ENCODE peak calls at places on chromosomes 1 and 21, in four cellular contexts. Q is LNCaP clone FGC, W is upper lobe of right lung, G is astrocyte. I is an unnamed sample.

GRCh38 chr1:6486433-6487011 is 4.9 kb downstream of the PLEKHG5 start:
- DNase-seq in Q (peak), W (peak), G (peak), I (peak)

GRCh38 chr1:172638249-172638648 is 20.7 kb upstream of the FASLG start:
- DNase-seq in Q (no peak), W (no peak), G (no peak), I (no peak)

GRCh38 chr1:158028956-158029355 is 35.5 kb downstream of the KIRREL1 start:
- DNase-seq in Q (no peak), W (no peak), G (peak), I (peak)

GRCh38 chr21:28883931-28884330 is 108.7 kb downstream of the LTN1 start:
- DNase-seq in Q (no peak), W (no peak), G (no peak), I (no peak)

GRCh38 chr1:41102653-41103052 is 81.1 kb upstream of the SLFNL1 start:
- DNase-seq in Q (no peak), W (no peak), G (no peak), I (peak)

GRCh38 chr1:41727749-41728115 is 191.0 kb downstream of the HIVEP3 start:
- DNase-seq in Q (no peak), W (no peak), G (no peak), I (no peak)

GRCh38 chr1:180884588-180885300 is 28.0 kb upstream of the KIAA1614 start:
- DNase-seq in Q (no peak), W (no peak), G (no peak), I (no peak)

GRCh38 chr1:160171352-160171751 is 19.0 kb upstream of the CASQ1 start:
- DNase-seq in Q (no peak), W (no peak), G (peak), I (peak)

GRCh38 chr1:205416326-205416725 is 5.5 kb downstream of the LEMD1 start:
- DNase-seq in Q (no peak), W (no peak), G (no peak), I (no peak)

GRCh38 chr21:42456457-42456856 is 39.6 kb downstream of the RSPH1 start:
- DNase-seq in Q (no peak), W (no peak), G (no peak), I (no peak)

GRCh38 chr1:164748253-164748899 is 189.4 kb downstream of the PBX1 start:
- DNase-seq in Q (no peak), W (no peak), G (peak), I (peak)

GRCh38 chr1:27656157-27656893 is 15.7 kb downstream of the IFI6 start:
- DNase-seq in Q (no peak), W (peak), G (peak), I (peak)

GRCh38 chr1:43835141-43836021 is 98.2 kb upstream of the ARTN start:
- DNase-seq in Q (no peak), W (no peak), G (peak), I (peak)

GRCh38 chr1:201408176-201408814 is 9.2 kb upstream of the LAD1 start:
- DNase-seq in Q (no peak), W (peak), G (peak), I (peak)

GRCh38 chr1:61851849-61852692 is 109.8 kb downstream of the PATJ start:
- DNase-seq in Q (peak), W (no peak), G (peak), I (peak)

GRCh38 chr1:100794719-100795645 is 75.4 kb downstream of the VCAM1 start:
- DNase-seq in Q (no peak), W (no peak), G (peak), I (peak)

GRCh38 chr1:40389871-40390560 is 16.5 kb downstream of the SMAP2 start:
- DNase-seq in Q (no peak), W (no peak), G (peak), I (peak)

DNA sequence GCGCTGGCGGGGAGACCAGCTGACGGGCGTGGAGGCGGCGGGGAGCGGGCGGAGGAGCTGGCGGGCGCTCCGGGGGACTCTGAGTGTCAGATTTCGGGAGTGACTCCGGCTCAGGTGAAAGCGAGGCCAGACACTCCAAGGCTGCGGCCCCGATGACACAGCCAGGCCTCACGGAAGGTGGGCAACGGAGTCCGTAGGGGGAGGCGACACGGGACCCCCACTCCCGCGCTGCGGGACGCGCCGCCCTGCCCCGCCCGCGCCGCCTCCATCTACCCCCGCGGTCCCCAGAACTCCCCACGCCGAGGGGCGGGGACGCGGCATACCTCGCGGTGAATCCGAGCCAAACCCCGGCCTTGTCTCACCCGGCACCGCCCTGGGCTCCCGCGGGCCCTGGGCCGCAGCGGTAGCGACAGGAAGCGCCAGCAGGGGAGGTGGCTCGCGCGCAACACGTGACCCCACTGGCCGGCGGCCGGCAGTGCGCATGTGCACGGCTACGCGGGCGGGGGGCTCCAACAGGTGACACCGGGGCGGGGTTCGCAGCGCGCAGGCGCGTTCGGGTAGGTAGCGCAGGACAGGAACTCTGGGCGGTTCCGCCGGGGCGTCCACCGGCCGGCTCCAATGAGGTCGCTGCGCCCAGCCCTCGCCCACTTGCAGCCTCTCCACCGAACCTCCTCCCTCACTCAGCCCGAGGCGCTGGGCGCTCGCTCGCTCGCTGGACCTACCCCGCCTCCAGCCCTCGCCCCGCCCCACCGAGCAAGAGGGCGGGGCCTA is at the start of gene CC2D1B:
- DNase-seq in Q (peak), W (peak), G (peak), I (peak)
- TF ChIP-seq CTCF in Q (no peak), W (peak), G (no peak), I (no peak)

DNA sequence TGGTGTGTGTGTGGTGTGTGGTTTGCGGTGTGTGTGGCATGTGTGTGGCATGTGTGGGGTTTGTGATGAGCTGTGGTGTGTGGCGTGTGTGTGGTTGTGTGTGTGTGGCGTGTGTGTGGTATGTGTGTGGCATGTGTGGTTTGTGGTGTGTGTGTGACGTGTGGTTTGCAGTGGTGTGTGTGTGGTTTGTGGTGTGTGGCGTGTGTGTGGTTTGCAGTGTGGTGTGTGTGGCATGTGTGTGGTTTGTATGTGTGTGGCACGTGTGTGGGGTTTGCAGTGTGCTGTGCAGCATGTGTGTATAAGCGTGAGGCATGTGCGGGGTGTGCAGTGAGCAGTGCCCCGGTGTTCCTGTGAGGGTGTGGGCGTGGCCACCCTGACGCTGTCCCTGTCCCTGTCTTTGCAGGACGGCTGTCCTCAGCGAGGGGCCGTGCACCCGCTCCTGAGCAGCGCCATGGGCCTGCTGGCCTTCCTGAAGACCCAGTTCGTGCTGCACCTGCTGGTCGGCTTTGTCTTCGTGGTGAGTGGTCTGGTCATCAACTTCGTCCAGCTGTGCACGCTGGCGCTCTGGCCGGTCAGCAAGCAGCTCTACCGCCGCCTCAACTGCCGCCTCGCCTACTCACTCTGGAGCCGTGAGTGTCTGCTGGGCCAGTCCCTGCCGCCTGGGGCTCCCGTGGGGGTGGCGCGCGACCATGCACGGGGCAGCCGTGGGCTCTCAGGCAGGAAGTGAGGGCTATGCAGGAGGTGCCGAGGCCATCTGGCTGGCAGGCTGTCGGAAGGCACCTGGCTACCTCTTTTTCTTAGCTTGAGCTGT is 52.7 kb upstream of the TRAPPC10 start:
- DNase-seq in Q (no peak), W (no peak), G (no peak), I (no peak)
- H3K4me3 ChIP-seq in Q (no peak), W (no peak), G (no peak), I (no peak)

GRCh38 chr1:15850450-15851079 is 3.1 kb downstream of the SPEN start:
- DNase-seq in Q (no peak), W (no peak), G (no peak), I (no peak)

GRCh38 chr1:15852828-15853302 is 5.4 kb downstream of the SPEN start:
- DNase-seq in Q (no peak), W (no peak), G (no peak), I (no peak)

GRCh38 chr1:15851251-15852035 is 3.9 kb downstream of the SPEN start:
- DNase-seq in Q (no peak), W (no peak), G (peak), I (no peak)

GRCh38 chr1:15849775-15850449 is 2.4 kb downstream of the SPEN start:
- DNase-seq in Q (peak), W (no peak), G (peak), I (peak)

GRCh38 chr1:15852036-15852827 is 4.7 kb downstream of the SPEN start:
- DNase-seq in Q (no peak), W (no peak), G (peak), I (no peak)
- TF ChIP-seq CTCF in Q (no peak), W (no peak), G (no peak), I (no peak)

DNA sequence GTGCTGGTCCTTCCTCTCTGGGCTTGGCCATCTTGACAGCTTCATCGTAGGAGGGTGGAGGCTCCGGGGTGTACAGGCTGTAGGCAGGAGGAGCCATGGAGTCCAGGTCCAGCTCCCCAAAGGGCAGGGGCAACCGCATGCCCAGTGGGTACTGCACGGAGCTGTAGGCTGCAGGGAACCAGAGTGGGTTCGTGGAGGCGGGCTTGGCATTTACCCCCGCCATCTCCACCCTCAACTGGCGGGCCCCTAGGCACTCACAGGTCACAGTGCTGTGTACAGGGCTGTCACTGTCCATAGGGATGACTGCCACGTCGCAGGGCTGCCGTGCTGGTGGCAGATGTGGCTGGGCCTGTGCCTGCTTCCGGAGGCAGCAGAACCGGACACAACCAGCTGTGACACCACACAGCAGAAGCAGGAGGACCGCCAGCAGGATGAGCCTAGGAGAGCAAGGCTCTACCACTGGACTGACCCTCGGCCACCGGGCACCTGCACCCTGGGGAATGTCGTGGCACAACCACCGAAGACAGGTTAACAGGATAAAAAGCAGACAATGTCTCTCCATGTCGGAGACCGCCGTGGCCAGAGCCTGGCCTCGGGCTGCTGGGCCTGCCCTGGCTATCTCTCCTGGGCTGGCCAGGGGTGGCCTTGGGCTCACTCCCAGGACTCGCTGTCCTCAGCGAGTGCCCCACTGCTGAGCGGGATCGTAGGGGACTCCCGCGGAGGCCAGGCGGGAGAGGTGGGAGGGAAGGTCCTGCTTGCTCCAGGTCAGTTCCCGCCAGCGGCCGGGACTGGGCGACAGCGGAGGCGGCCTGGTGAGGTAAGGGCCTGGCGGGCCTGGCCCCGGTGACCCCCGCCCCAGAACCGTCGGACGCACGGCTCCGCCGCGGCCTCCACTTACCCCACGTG is 831 bp downstream of the TMEM52 start:
- DNase-seq in Q (no peak), W (peak), G (no peak), I (peak)
- H3K4me3 ChIP-seq in Q (peak), W (peak), G (no peak), I (peak)

GRCh38 chr21:26835714-26836265 is 9.4 kb downstream of the ADAMTS1 start:
- DNase-seq in Q (no peak), W (no peak), G (no peak), I (peak)

GRCh38 chr21:26834181-26834945 is 10.8 kb downstream of the ADAMTS1 start:
- DNase-seq in Q (no peak), W (no peak), G (no peak), I (peak)

GRCh38 chr21:26836546-26836945 is 8.7 kb downstream of the ADAMTS1 start:
- DNase-seq in Q (no peak), W (no peak), G (no peak), I (no peak)

GRCh38 chr21:26833460-26833939 is 11.7 kb downstream of the ADAMTS1 start:
- DNase-seq in Q (no peak), W (no peak), G (no peak), I (no peak)

DNA sequence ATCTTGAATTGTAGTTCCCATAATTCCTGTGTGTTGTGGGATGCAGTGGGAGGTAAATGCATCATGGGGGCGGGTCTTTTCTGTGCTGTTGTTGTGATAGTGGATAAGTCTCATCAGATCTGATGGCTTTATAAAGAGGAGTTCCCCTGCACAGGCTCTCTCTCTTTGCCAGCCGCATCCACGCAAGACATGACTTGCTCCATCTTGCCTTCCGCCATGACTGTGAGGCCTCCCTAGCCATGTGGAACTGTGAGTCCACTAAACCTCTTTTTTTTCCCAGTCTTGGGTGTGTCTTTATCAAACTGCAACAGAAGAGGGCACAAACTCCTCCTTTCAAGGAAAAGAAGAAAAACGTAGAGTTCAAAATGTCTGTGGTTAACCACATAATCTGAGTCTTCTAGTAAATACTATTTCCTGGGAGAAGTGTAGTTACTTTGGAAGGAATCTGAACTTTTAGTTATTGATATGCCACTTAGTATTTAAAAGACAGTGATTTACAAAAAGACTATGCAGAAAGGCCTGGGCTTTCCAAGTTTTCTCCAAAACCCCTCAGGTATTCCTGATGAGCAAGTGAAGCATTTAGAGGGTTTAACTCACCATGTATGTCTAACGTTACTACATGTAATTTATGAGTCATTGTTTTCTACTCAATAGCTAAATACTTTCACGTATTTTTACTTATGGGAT is 10.0 kb downstream of the ADAMTS1 start:
- DNase-seq in Q (no peak), W (no peak), G (peak), I (peak)
- TF ChIP-seq CTCF in Q (no peak), W (no peak), G (no peak), I (peak)

DNA sequence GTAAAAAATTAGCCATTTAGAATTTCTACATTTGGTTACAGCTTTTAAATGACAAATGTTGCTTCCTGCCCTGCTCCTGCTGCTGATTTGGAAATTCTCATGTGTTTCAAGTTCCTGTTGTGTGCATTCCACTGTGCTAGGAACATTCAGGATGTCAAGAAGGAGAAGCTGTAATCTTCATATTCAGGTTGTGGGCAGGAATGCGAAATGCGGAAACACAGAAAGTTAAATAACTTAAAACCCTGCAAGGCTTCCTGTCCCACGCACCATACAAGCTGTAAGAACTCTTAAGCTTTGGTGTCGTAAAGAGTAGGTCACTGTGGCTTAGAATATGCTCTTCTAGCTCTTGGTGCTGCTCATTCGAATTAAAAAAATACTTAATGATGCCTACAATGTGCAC is 52.6 kb downstream of the S100B start:
- DNase-seq in Q (no peak), W (no peak), G (no peak), I (no peak)
- H3K4me3 ChIP-seq in Q (no peak), W (no peak), G (no peak), I (no peak)

DNA sequence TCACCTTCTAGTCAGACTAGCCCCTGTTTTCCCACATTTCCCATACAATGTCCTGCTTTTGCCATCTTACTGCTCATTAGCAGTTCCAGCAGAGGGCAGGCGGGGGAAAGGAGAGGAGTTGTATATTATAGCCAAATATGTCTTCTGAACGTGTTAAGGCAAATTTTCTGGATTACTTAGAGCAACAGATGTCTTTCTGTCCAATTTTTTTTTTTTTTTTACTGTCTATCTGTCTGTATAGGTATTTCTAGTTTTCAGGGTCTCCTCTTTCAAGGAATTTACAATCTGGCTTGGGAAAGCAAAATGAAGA is 30.0 kb upstream of the DDAH1 start:
- DNase-seq in Q (no peak), W (no peak), G (peak), I (peak)
- TF ChIP-seq CTCF in Q (no peak), W (peak), G (no peak), I (peak)